ENCODE peak calls at places on chromosomes 16 and 17, in six cellular contexts. O is AG04450; W is testis; F is body of pancreas; I is neural progenitor cell; D is CD4-positive, alpha-beta memory T cell. S is an unnamed sample.

GRCh38 chr16:59164461-59164860 is 430.3 kb upstream of the GOT2 start:
- DNase-seq in O (no peak), W (no peak), F (no peak), I (peak; percentile 41), D (no peak), S (no peak)

GRCh38 chr17:36148559-36149295 is 27.7 kb downstream of the TBC1D3B start:
- DNase-seq in O (peak; percentile 45), W (peak; percentile 90), F (peak; percentile 76), I (peak; percentile 80), D (peak; percentile 66), S (peak; percentile 13)

GRCh38 chr17:17499402-17500145 is 3.4 kb upstream of the RASD1 start:
- DNase-seq in O (no peak), W (no peak), F (no peak), I (no peak), D (no peak), S (no peak)

GRCh38 chr16:22372882-22373661 is 1.3 kb downstream of the CDR2 start:
- DNase-seq in O (no peak), W (no peak), F (no peak), I (peak; percentile 25), D (no peak), S (no peak)

GRCh38 chr16:17194190-17194780 is 276.5 kb downstream of the XYLT1 start:
- DNase-seq in O (no peak), W (peak; percentile 69), F (peak; percentile 69), I (peak; percentile 82), D (peak; percentile 45), S (peak; percentile 22)

GRCh38 chr16:67339453-67339852 is 12.8 kb downstream of the LRRC36 start:
- DNase-seq in O (peak; percentile 10), W (no peak), F (no peak), I (no peak), D (no peak), S (no peak)

GRCh38 chr17:34163681-34164080 is 91.4 kb upstream of the CCL2 start:
- DNase-seq in O (no peak), W (peak; percentile 26), F (peak; percentile 17), I (peak; percentile 64), D (no peak), S (no peak)

GRCh38 chr16:9706217-9706616 is 476.0 kb downstream of the GRIN2A start:
- DNase-seq in O (no peak), W (no peak), F (no peak), I (no peak), D (no peak), S (no peak)

GRCh38 chr17:75652934-75653549 is 13.9 kb downstream of the RECQL5 start:
- DNase-seq in O (no peak), W (peak; percentile 45), F (no peak), I (peak; percentile 74), D (no peak), S (no peak)

GRCh38 chr17:47694818-47695663 is 1.1 kb downstream of the TBKBP1 start:
- DNase-seq in O (no peak), W (peak; percentile 64), F (peak; percentile 56), I (peak; percentile 45), D (no peak), S (no peak)

GRCh38 chr17:72122002-72122310 is 1.1 kb downstream of the SOX9 start:
- DNase-seq in O (no peak), W (no peak), F (peak; percentile 19), I (no peak), D (no peak), S (no peak)

GRCh38 chr16:85123891-85124635 is 11.8 kb upstream of the CIBAR2 start:
- DNase-seq in O (peak; percentile 68), W (peak; percentile 47), F (peak; percentile 44), I (peak; percentile 40), D (no peak), S (no peak)

GRCh38 chr17:10114931-10115535 is 83.4 kb downstream of the GAS7 start:
- DNase-seq in O (peak; percentile 85), W (peak; percentile 90), F (peak; percentile 89), I (no peak), D (peak; percentile 59), S (no peak)

GRCh38 chr17:79803997-79804855 is 7.3 kb upstream of the CBX8 start:
- DNase-seq in O (no peak), W (no peak), F (no peak), I (peak; percentile 74), D (peak; percentile 52), S (no peak)

GRCh38 chr17:77160877-77161530 is 20.2 kb downstream of the SEC14L1 start:
- DNase-seq in O (no peak), W (no peak), F (no peak), I (no peak), D (no peak), S (no peak)

GRCh38 chr16:28980929-28981328 is 3.9 kb upstream of the LAT start:
- DNase-seq in O (no peak), W (no peak), F (no peak), I (no peak), D (no peak), S (no peak)

GRCh38 chr17:81012574-81013447 is 21.2 kb downstream of the CHMP6 start:
- DNase-seq in O (no peak), W (no peak), F (no peak), I (no peak), D (no peak), S (no peak)

GRCh38 chr17:17994271-17994670 is 21.6 kb downstream of the DRC3 start:
- DNase-seq in O (no peak), W (peak; percentile 70), F (no peak), I (peak; percentile 82), D (no peak), S (no peak)

GRCh38 chr16:88375236-88376052 is 7.3 kb upstream of the ZNF469 start:
- DNase-seq in O (no peak), W (no peak), F (no peak), I (no peak), D (no peak), S (no peak)

GRCh38 chr16:31221357-31222160 is 4.6 kb upstream of the PYDC1 start:
- DNase-seq in O (no peak), W (no peak), F (no peak), I (no peak), D (no peak), S (no peak)

GRCh38 chr17:80918731-80919130 is 72.9 kb upstream of the CHMP6 start:
- DNase-seq in O (no peak), W (no peak), F (no peak), I (no peak), D (no peak), S (no peak)

GRCh38 chr17:15740570-15741120 is 8.6 kb downstream of the TBC1D26 start:
- DNase-seq in O (no peak), W (no peak), F (no peak), I (no peak), D (no peak), S (no peak)

GRCh38 chr17:15742921-15743320 is 10.8 kb downstream of the TBC1D26 start:
- DNase-seq in O (no peak), W (no peak), F (no peak), I (no peak), D (no peak), S (no peak)

GRCh38 chr17:15744091-15744676 is 12.1 kb downstream of the TBC1D26 start:
- DNase-seq in O (no peak), W (no peak), F (no peak), I (no peak), D (no peak), S (no peak)

GRCh38 chr17:15741624-15742023 is 9.5 kb downstream of the TBC1D26 start:
- DNase-seq in O (no peak), W (no peak), F (no peak), I (no peak), D (no peak), S (no peak)

DNA sequence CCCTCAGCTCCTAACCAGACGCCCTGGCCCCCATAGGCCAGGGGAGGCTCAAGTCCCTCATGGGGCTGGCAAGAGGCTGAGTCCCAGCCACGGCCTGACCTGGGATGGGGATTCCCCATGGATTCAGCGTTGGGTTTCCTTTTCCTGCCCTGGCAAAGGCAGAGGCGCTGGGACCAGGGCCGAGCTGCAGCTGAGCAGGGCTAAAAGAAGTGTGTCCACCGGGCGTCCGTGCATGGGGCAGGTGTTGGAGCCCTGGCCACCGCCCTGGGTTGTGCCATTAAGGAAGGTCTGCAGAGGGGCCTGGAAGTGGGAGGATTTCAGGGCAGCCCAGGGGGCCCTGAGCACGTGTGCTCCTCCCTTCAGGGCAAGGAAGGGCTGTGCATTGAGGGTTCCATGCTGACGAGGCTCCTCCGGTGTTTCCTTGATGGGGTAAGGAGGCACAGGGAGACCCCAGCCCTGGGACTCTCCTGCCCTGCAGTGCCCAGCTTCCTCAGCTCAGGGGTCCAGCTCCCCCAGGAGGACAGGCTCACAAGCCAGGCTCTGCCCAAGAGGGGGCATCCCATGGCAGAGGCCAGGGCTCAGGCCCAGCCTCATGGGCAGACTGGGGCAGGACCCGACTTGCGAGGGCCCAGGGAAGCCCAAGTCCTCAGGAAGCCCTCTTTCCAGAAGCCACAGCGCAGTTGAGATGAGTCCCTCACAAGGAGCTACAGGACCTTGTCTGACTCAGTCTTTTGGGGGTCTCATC is 10.1 kb downstream of the TBC1D26 start:
- DNase-seq in O (no peak), W (no peak), F (no peak), I (no peak), D (no peak), S (no peak)
- H3K9me3 ChIP-seq in O (peaks cover 16% of the 10 kb centered on the region), W (no peaks in the 10 kb centered on the region), F (no peaks in the 10 kb centered on the region), I (no peaks in the 10 kb centered on the region), D (no peaks in the 10 kb centered on the region), S (no peaks in the 10 kb centered on the region)

DNA sequence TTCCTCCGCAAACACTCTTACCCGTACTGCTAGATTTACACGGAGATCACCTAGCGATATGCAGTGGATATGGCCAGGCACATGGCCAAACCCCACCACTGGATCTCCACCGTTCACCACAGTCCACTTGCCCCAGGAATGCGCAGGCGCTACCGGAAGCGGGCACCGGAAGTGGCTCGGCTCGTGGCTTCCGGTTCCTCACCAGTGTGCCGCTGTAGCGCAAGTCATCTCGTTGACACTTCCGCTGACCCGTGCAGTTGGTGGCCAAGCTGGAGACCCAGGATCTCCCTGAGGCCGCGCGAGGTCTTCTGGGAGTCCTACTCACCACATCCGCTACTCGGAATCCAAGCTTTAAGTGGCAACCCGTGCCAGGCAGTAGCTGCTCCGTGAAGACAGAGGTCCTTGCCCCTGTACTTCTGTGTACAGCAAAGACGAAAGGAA is 11.5 kb downstream of the ZNF597 start:
- DNase-seq in O (no peak), W (peak; percentile 88), F (peak; percentile 61), I (no peak), D (peak; percentile 50), S (peak; percentile 12)
- H3K9me3 ChIP-seq in O (peaks cover 7% of the 10 kb centered on the region), W (no peaks in the 10 kb centered on the region), F (no peaks in the 10 kb centered on the region), I (no peaks in the 10 kb centered on the region), D (no peaks in the 10 kb centered on the region), S (no peaks in the 10 kb centered on the region)

GRCh38 chr16:47213761-47214440 is 70.2 kb upstream of the NETO2 start:
- DNase-seq in O (no peak), W (no peak), F (no peak), I (no peak), D (no peak), S (no peak)
- H3K9me3 ChIP-seq in O (no peaks in the 10 kb centered on the region), W (no peaks in the 10 kb centered on the region), F (no peaks in the 10 kb centered on the region), I (no peaks in the 10 kb centered on the region), D (no peaks in the 10 kb centered on the region), S (no peaks in the 10 kb centered on the region)

GRCh38 chr17:29565643-29566472 is 979 bp downstream of the ABHD15 start:
- DNase-seq in O (no peak), W (peak; percentile 26), F (peak; percentile 61), I (peak; percentile 78), D (peak; percentile 64), S (peak; percentile 44)

GRCh38 chr17:29569245-29569950 is 897 bp downstream of the TP53I13 start:
- DNase-seq in O (no peak), W (no peak), F (no peak), I (peak; percentile 15), D (no peak), S (no peak)

GRCh38 chr17:29568331-29569244 is at the start of gene TP53I13:
- DNase-seq in O (no peak), W (peak; percentile 94), F (peak; percentile 93), I (peak; percentile 93), D (peak; percentile 82), S (peak; percentile 88)

GRCh38 chr17:29566473-29567361 is at the start of gene ABHD15:
- DNase-seq in O (no peak), W (peak; percentile 56), F (peak; percentile 82), I (peak; percentile 84), D (peak; percentile 74), S (peak; percentile 54)

GRCh38 chr17:29567362-29568330 is 809 bp upstream of the ABHD15 start:
- DNase-seq in O (no peak), W (peak; percentile 50), F (peak; percentile 71), I (peak; percentile 84), D (peak; percentile 77), S (peak; percentile 64)
- H3K9me3 ChIP-seq in O (no peaks in the 10 kb centered on the region), W (no peaks in the 10 kb centered on the region), F (no peaks in the 10 kb centered on the region), I (no peaks in the 10 kb centered on the region), D (no peaks in the 10 kb centered on the region), S (no peaks in the 10 kb centered on the region)

S was measured in T-helper 17 cell.